ENCODE peak calls at places on chromosomes 12 and 14, in eight cellular contexts. One of them, this sample, is unnamed.

GRCh38 chr12:103884316-103884715 is 43.3 kb upstream of the NT5DC3 start:
- DNase-seq in activated CD8-positive, alpha-beta memory T cell treated with anti-CD3 and anti-CD28 coated beads for 1 hour: no peak
- DNase-seq in activated CD4-positive, alpha-beta memory T cell treated with anti-CD3 and anti-CD28 coated beads, Interleukin-2, amount 10 ng/mL, durations not matched to agents 7 days and 5 days: peak; percentile 37
- DNase-seq in endothelial cell of umbilical vein: peak; percentile 72
- DNase-seq in NAMALWA: peak; percentile 41
- DNase-seq in neural progenitor cell: peak; percentile 23
- DNase-seq in uterus: no peak
- DNase-seq in HEK293T: no peak
- DNase-seq in this sample: peak; percentile 74

GRCh38 chr12:100414756-100415155 is 57.9 kb downstream of the SLC17A8 start:
- DNase-seq in HEK293T: no peak
- DNase-seq in activated CD4-positive, alpha-beta memory T cell treated with anti-CD3 and anti-CD28 coated beads, Interleukin-2, amount 10 ng/mL, durations not matched to agents 7 days and 5 days: no peak
- DNase-seq in neural progenitor cell: no peak
- DNase-seq in endothelial cell of umbilical vein: no peak
- DNase-seq in activated CD8-positive, alpha-beta memory T cell treated with anti-CD3 and anti-CD28 coated beads for 1 hour: no peak
- DNase-seq in uterus: no peak
- DNase-seq in NAMALWA: no peak
- DNase-seq in this sample: no peak

GRCh38 chr12:108312885-108313203 is 26.3 kb downstream of the CMKLR1 start:
- DNase-seq in activated CD8-positive, alpha-beta memory T cell treated with anti-CD3 and anti-CD28 coated beads for 1 hour: no peak
- DNase-seq in uterus: no peak
- DNase-seq in endothelial cell of umbilical vein: peak; percentile 69
- DNase-seq in NAMALWA: no peak
- DNase-seq in activated CD4-positive, alpha-beta memory T cell treated with anti-CD3 and anti-CD28 coated beads, Interleukin-2, amount 10 ng/mL, durations not matched to agents 7 days and 5 days: no peak
- DNase-seq in neural progenitor cell: no peak
- DNase-seq in HEK293T: no peak
- DNase-seq in this sample: no peak

GRCh38 chr12:122860854-122861585 is 25.8 kb downstream of the HIP1R start:
- DNase-seq in HEK293T: no peak
- DNase-seq in activated CD4-positive, alpha-beta memory T cell treated with anti-CD3 and anti-CD28 coated beads, Interleukin-2, amount 10 ng/mL, durations not matched to agents 7 days and 5 days: no peak
- DNase-seq in NAMALWA: no peak
- DNase-seq in uterus: no peak
- DNase-seq in endothelial cell of umbilical vein: no peak
- DNase-seq in neural progenitor cell: no peak
- DNase-seq in activated CD8-positive, alpha-beta memory T cell treated with anti-CD3 and anti-CD28 coated beads for 1 hour: no peak
- DNase-seq in this sample: no peak

GRCh38 chr12:95648990-95649791 is 97.9 kb upstream of the USP44 start:
- DNase-seq in NAMALWA: no peak
- DNase-seq in HEK293T: peak; percentile 26
- DNase-seq in neural progenitor cell: no peak
- DNase-seq in endothelial cell of umbilical vein: peak; percentile 73
- DNase-seq in uterus: no peak
- DNase-seq in activated CD8-positive, alpha-beta memory T cell treated with anti-CD3 and anti-CD28 coated beads for 1 hour: no peak
- DNase-seq in activated CD4-positive, alpha-beta memory T cell treated with anti-CD3 and anti-CD28 coated beads, Interleukin-2, amount 10 ng/mL, durations not matched to agents 7 days and 5 days: no peak
- DNase-seq in this sample: no peak

GRCh38 chr14:51308872-51309271 is 68.8 kb downstream of the TMX1 start:
- DNase-seq in NAMALWA: no peak
- DNase-seq in activated CD8-positive, alpha-beta memory T cell treated with anti-CD3 and anti-CD28 coated beads for 1 hour: no peak
- DNase-seq in uterus: no peak
- DNase-seq in HEK293T: no peak
- DNase-seq in neural progenitor cell: no peak
- DNase-seq in activated CD4-positive, alpha-beta memory T cell treated with anti-CD3 and anti-CD28 coated beads, Interleukin-2, amount 10 ng/mL, durations not matched to agents 7 days and 5 days: no peak
- DNase-seq in endothelial cell of umbilical vein: no peak
- DNase-seq in this sample: no peak

GRCh38 chr14:39247256-39247655 is 13.5 kb downstream of the MIA2 start:
- DNase-seq in NAMALWA: no peak
- DNase-seq in HEK293T: no peak
- DNase-seq in endothelial cell of umbilical vein: no peak
- DNase-seq in neural progenitor cell: no peak
- DNase-seq in activated CD4-positive, alpha-beta memory T cell treated with anti-CD3 and anti-CD28 coated beads, Interleukin-2, amount 10 ng/mL, durations not matched to agents 7 days and 5 days: no peak
- DNase-seq in uterus: no peak
- DNase-seq in activated CD8-positive, alpha-beta memory T cell treated with anti-CD3 and anti-CD28 coated beads for 1 hour: no peak
- DNase-seq in this sample: no peak

GRCh38 chr12:113940357-113940756 is 25.8 kb downstream of the RBM19 start:
- DNase-seq in endothelial cell of umbilical vein: no peak
- DNase-seq in uterus: no peak
- DNase-seq in HEK293T: no peak
- DNase-seq in NAMALWA: no peak
- DNase-seq in activated CD8-positive, alpha-beta memory T cell treated with anti-CD3 and anti-CD28 coated beads for 1 hour: no peak
- DNase-seq in neural progenitor cell: peak; percentile 52
- DNase-seq in activated CD4-positive, alpha-beta memory T cell treated with anti-CD3 and anti-CD28 coated beads, Interleukin-2, amount 10 ng/mL, durations not matched to agents 7 days and 5 days: no peak
- DNase-seq in this sample: no peak

GRCh38 chr12:10554228-10554970 is 48.7 kb downstream of the EIF2S3B start:
- DNase-seq in endothelial cell of umbilical vein: no peak
- DNase-seq in neural progenitor cell: no peak
- DNase-seq in NAMALWA: no peak
- DNase-seq in activated CD8-positive, alpha-beta memory T cell treated with anti-CD3 and anti-CD28 coated beads for 1 hour: no peak
- DNase-seq in HEK293T: no peak
- DNase-seq in uterus: no peak
- DNase-seq in activated CD4-positive, alpha-beta memory T cell treated with anti-CD3 and anti-CD28 coated beads, Interleukin-2, amount 10 ng/mL, durations not matched to agents 7 days and 5 days: no peak
- DNase-seq in this sample: no peak

GRCh38 chr14:79077096-79077495 is 906.9 kb downstream of the NRXN3 start:
- DNase-seq in endothelial cell of umbilical vein: no peak
- DNase-seq in activated CD4-positive, alpha-beta memory T cell treated with anti-CD3 and anti-CD28 coated beads, Interleukin-2, amount 10 ng/mL, durations not matched to agents 7 days and 5 days: no peak
- DNase-seq in HEK293T: no peak
- DNase-seq in activated CD8-positive, alpha-beta memory T cell treated with anti-CD3 and anti-CD28 coated beads for 1 hour: no peak
- DNase-seq in neural progenitor cell: no peak
- DNase-seq in NAMALWA: no peak
- DNase-seq in uterus: no peak
- DNase-seq in this sample: no peak

GRCh38 chr12:131281016-131281415 is 327.3 kb downstream of the ADGRD1 start:
- DNase-seq in activated CD8-positive, alpha-beta memory T cell treated with anti-CD3 and anti-CD28 coated beads for 1 hour: no peak
- DNase-seq in endothelial cell of umbilical vein: no peak
- DNase-seq in uterus: no peak
- DNase-seq in NAMALWA: no peak
- DNase-seq in HEK293T: no peak
- DNase-seq in activated CD4-positive, alpha-beta memory T cell treated with anti-CD3 and anti-CD28 coated beads, Interleukin-2, amount 10 ng/mL, durations not matched to agents 7 days and 5 days: no peak
- DNase-seq in neural progenitor cell: no peak
- DNase-seq in this sample: no peak

GRCh38 chr12:3207858-3208257 is 130.7 kb downstream of the TSPAN9 start:
- DNase-seq in endothelial cell of umbilical vein: no peak
- DNase-seq in neural progenitor cell: peak; percentile 57
- DNase-seq in activated CD4-positive, alpha-beta memory T cell treated with anti-CD3 and anti-CD28 coated beads, Interleukin-2, amount 10 ng/mL, durations not matched to agents 7 days and 5 days: no peak
- DNase-seq in HEK293T: no peak
- DNase-seq in uterus: no peak
- DNase-seq in activated CD8-positive, alpha-beta memory T cell treated with anti-CD3 and anti-CD28 coated beads for 1 hour: no peak
- DNase-seq in NAMALWA: peak; percentile 45
- DNase-seq in this sample: peak; percentile 65

GRCh38 chr12:46964496-46965098 is 114.8 kb upstream of the PCED1B start:
- DNase-seq in NAMALWA: no peak
- DNase-seq in uterus: no peak
- DNase-seq in endothelial cell of umbilical vein: peak; percentile 36
- DNase-seq in activated CD8-positive, alpha-beta memory T cell treated with anti-CD3 and anti-CD28 coated beads for 1 hour: no peak
- DNase-seq in activated CD4-positive, alpha-beta memory T cell treated with anti-CD3 and anti-CD28 coated beads, Interleukin-2, amount 10 ng/mL, durations not matched to agents 7 days and 5 days: no peak
- DNase-seq in HEK293T: no peak
- DNase-seq in neural progenitor cell: peak; percentile 91
- DNase-seq in this sample: no peak

GRCh38 chr14:54606631-54607133 is 39.8 kb downstream of the SAMD4A start:
- DNase-seq in NAMALWA: no peak
- DNase-seq in endothelial cell of umbilical vein: no peak
- DNase-seq in uterus: no peak
- DNase-seq in neural progenitor cell: no peak
- DNase-seq in HEK293T: no peak
- DNase-seq in activated CD8-positive, alpha-beta memory T cell treated with anti-CD3 and anti-CD28 coated beads for 1 hour: no peak
- DNase-seq in activated CD4-positive, alpha-beta memory T cell treated with anti-CD3 and anti-CD28 coated beads, Interleukin-2, amount 10 ng/mL, durations not matched to agents 7 days and 5 days: no peak
- DNase-seq in this sample: no peak

GRCh38 chr14:49424436-49425331 is 161.5 kb downstream of the RPS29 start:
- DNase-seq in activated CD8-positive, alpha-beta memory T cell treated with anti-CD3 and anti-CD28 coated beads for 1 hour: no peak
- DNase-seq in neural progenitor cell: no peak
- DNase-seq in endothelial cell of umbilical vein: no peak
- DNase-seq in activated CD4-positive, alpha-beta memory T cell treated with anti-CD3 and anti-CD28 coated beads, Interleukin-2, amount 10 ng/mL, durations not matched to agents 7 days and 5 days: no peak
- DNase-seq in HEK293T: no peak
- DNase-seq in NAMALWA: no peak
- DNase-seq in uterus: no peak
- DNase-seq in this sample: no peak

GRCh38 chr14:99872786-99873440 is 79.7 kb downstream of the EML1 start:
- DNase-seq in HEK293T: no peak
- DNase-seq in activated CD8-positive, alpha-beta memory T cell treated with anti-CD3 and anti-CD28 coated beads for 1 hour: no peak
- DNase-seq in neural progenitor cell: peak; percentile 94
- DNase-seq in endothelial cell of umbilical vein: peak; percentile 4
- DNase-seq in NAMALWA: no peak
- DNase-seq in uterus: no peak
- DNase-seq in activated CD4-positive, alpha-beta memory T cell treated with anti-CD3 and anti-CD28 coated beads, Interleukin-2, amount 10 ng/mL, durations not matched to agents 7 days and 5 days: no peak
- DNase-seq in this sample: no peak

GRCh38 chr12:121811434-121812319 is 7.9 kb downstream of the SETD1B start:
- DNase-seq in activated CD4-positive, alpha-beta memory T cell treated with anti-CD3 and anti-CD28 coated beads, Interleukin-2, amount 10 ng/mL, durations not matched to agents 7 days and 5 days: peak; percentile 73
- DNase-seq in activated CD8-positive, alpha-beta memory T cell treated with anti-CD3 and anti-CD28 coated beads for 1 hour: peak; percentile 65
- DNase-seq in neural progenitor cell: peak; percentile 92
- DNase-seq in NAMALWA: peak; percentile 73
- DNase-seq in endothelial cell of umbilical vein: peak; percentile 67
- DNase-seq in uterus: peak; percentile 80
- DNase-seq in HEK293T: peak; percentile 94
- DNase-seq in this sample: peak; percentile 86

GRCh38 chr12:41992029-41992428 is 152.6 kb downstream of the GXYLT1 start:
- DNase-seq in neural progenitor cell: no peak
- DNase-seq in NAMALWA: no peak
- DNase-seq in endothelial cell of umbilical vein: no peak
- DNase-seq in activated CD8-positive, alpha-beta memory T cell treated with anti-CD3 and anti-CD28 coated beads for 1 hour: no peak
- DNase-seq in uterus: no peak
- DNase-seq in activated CD4-positive, alpha-beta memory T cell treated with anti-CD3 and anti-CD28 coated beads, Interleukin-2, amount 10 ng/mL, durations not matched to agents 7 days and 5 days: no peak
- DNase-seq in HEK293T: no peak
- DNase-seq in this sample: no peak

GRCh38 chr12:62744551-62744950 is 190.4 kb downstream of the PPM1H start:
- DNase-seq in uterus: no peak
- DNase-seq in activated CD4-positive, alpha-beta memory T cell treated with anti-CD3 and anti-CD28 coated beads, Interleukin-2, amount 10 ng/mL, durations not matched to agents 7 days and 5 days: no peak
- DNase-seq in activated CD8-positive, alpha-beta memory T cell treated with anti-CD3 and anti-CD28 coated beads for 1 hour: no peak
- DNase-seq in neural progenitor cell: no peak
- DNase-seq in NAMALWA: no peak
- DNase-seq in endothelial cell of umbilical vein: no peak
- DNase-seq in HEK293T: no peak
- DNase-seq in this sample: no peak

GRCh38 chr14:92603309-92604257 is 90.0 kb downstream of the RIN3 start:
- DNase-seq in activated CD4-positive, alpha-beta memory T cell treated with anti-CD3 and anti-CD28 coated beads, Interleukin-2, amount 10 ng/mL, durations not matched to agents 7 days and 5 days: peak; percentile 61
- DNase-seq in uterus: no peak
- DNase-seq in endothelial cell of umbilical vein: no peak
- DNase-seq in activated CD8-positive, alpha-beta memory T cell treated with anti-CD3 and anti-CD28 coated beads for 1 hour: peak; percentile 27
- DNase-seq in HEK293T: no peak
- DNase-seq in NAMALWA: no peak
- DNase-seq in neural progenitor cell: peak; percentile 52
- DNase-seq in this sample: peak; percentile 50

GRCh38 chr14:104723651-104724406 is at the start of gene ADSS1:
- DNase-seq in neural progenitor cell: peak; percentile 84
- DNase-seq in activated CD4-positive, alpha-beta memory T cell treated with anti-CD3 and anti-CD28 coated beads, Interleukin-2, amount 10 ng/mL, durations not matched to agents 7 days and 5 days: peak; percentile 66
- DNase-seq in uterus: peak; percentile 56
- DNase-seq in endothelial cell of umbilical vein: peak; percentile 46
- DNase-seq in NAMALWA: peak; percentile 69
- DNase-seq in HEK293T: peak; percentile 83
- DNase-seq in activated CD8-positive, alpha-beta memory T cell treated with anti-CD3 and anti-CD28 coated beads for 1 hour: peak; percentile 42
- DNase-seq in this sample: peak; percentile 87

GRCh38 chr14:24241829-24242443 is 487 bp downstream of the TINF2 start:
- DNase-seq in HEK293T: peak; percentile 93
- DNase-seq in activated CD8-positive, alpha-beta memory T cell treated with anti-CD3 and anti-CD28 coated beads for 1 hour: peak; percentile 87
- DNase-seq in endothelial cell of umbilical vein: no peak
- DNase-seq in uterus: peak; percentile 92
- DNase-seq in neural progenitor cell: peak; percentile 98
- DNase-seq in NAMALWA: peak; percentile 96
- DNase-seq in activated CD4-positive, alpha-beta memory T cell treated with anti-CD3 and anti-CD28 coated beads, Interleukin-2, amount 10 ng/mL, durations not matched to agents 7 days and 5 days: peak; percentile 94
- DNase-seq in this sample: peak; percentile 98

GRCh38 chr14:20934148-20934762 is 21.0 kb upstream of the RNASE2 start:
- DNase-seq in activated CD4-positive, alpha-beta memory T cell treated with anti-CD3 and anti-CD28 coated beads, Interleukin-2, amount 10 ng/mL, durations not matched to agents 7 days and 5 days: peak; percentile 27
- DNase-seq in HEK293T: peak; percentile 77
- DNase-seq in NAMALWA: peak; percentile 59
- DNase-seq in activated CD8-positive, alpha-beta memory T cell treated with anti-CD3 and anti-CD28 coated beads for 1 hour: peak; percentile 22
- DNase-seq in endothelial cell of umbilical vein: peak; percentile 5
- DNase-seq in neural progenitor cell: peak; percentile 83
- DNase-seq in uterus: no peak
- DNase-seq in this sample: peak; percentile 93

GRCh38 chr12:8823565-8824300 is 1.3 kb downstream of the A2ML1 start:
- DNase-seq in NAMALWA: peak; percentile 66
- DNase-seq in activated CD4-positive, alpha-beta memory T cell treated with anti-CD3 and anti-CD28 coated beads, Interleukin-2, amount 10 ng/mL, durations not matched to agents 7 days and 5 days: no peak
- DNase-seq in endothelial cell of umbilical vein: peak; percentile 53
- DNase-seq in uterus: peak; percentile 34
- DNase-seq in neural progenitor cell: peak; percentile 85
- DNase-seq in HEK293T: peak; percentile 58
- DNase-seq in activated CD8-positive, alpha-beta memory T cell treated with anti-CD3 and anti-CD28 coated beads for 1 hour: no peak
- DNase-seq in this sample: peak; percentile 55

GRCh38 chr12:69765515-69765914 is 26.9 kb downstream of the RAB3IP start:
- DNase-seq in activated CD4-positive, alpha-beta memory T cell treated with anti-CD3 and anti-CD28 coated beads, Interleukin-2, amount 10 ng/mL, durations not matched to agents 7 days and 5 days: no peak
- DNase-seq in uterus: no peak
- DNase-seq in HEK293T: no peak
- DNase-seq in neural progenitor cell: no peak
- DNase-seq in endothelial cell of umbilical vein: no peak
- DNase-seq in NAMALWA: no peak
- DNase-seq in activated CD8-positive, alpha-beta memory T cell treated with anti-CD3 and anti-CD28 coated beads for 1 hour: no peak
- DNase-seq in this sample: no peak

This sample was measured in Karpas-422.